ENCODE peak calls at places on chromosomes 13 and 19, in seven cellular contexts. P is EH, U is aorta, N is iris pigment epithelial cell, X is dorsolateral prefrontal cortex, L is sciatic nerve, I is M059J. C is an unnamed sample.

GRCh38 chr13:74325106-74325505 is 190.9 kb upstream of the KLF12 start:
- DNase-seq in P (peak), U (no peak), N (peak), X (no peak), L (no peak), I (peak), C (peak)

GRCh38 chr19:10699650-10700335 is 1.4 kb upstream of the QTRT1 start:
- DNase-seq in P (peak), U (no peak), N (peak), X (peak), L (peak), I (peak), C (peak)

GRCh38 chr19:17515408-17516149 is 4.1 kb downstream of the PGLS start:
- DNase-seq in P (no peak), U (no peak), N (no peak), X (no peak), L (no peak), I (no peak), C (no peak)

GRCh38 chr19:51702754-51703654 is 9.9 kb downstream of the SPACA6 start:
- DNase-seq in P (no peak), U (peak), N (no peak), X (no peak), L (peak), I (no peak), C (no peak)

GRCh38 chr13:72745260-72745659 is 17.5 kb downstream of the BORA start:
- DNase-seq in P (no peak), U (no peak), N (peak), X (no peak), L (no peak), I (no peak), C (no peak)

GRCh38 chr19:47186337-47187022 is 44.5 kb downstream of the BBC3 start:
- DNase-seq in P (no peak), U (no peak), N (no peak), X (no peak), L (no peak), I (no peak), C (no peak)

GRCh38 chr19:55212447-55212846 is 3.1 kb upstream of the PTPRH start:
- DNase-seq in P (no peak), U (no peak), N (no peak), X (no peak), L (no peak), I (peak), C (no peak)

GRCh38 chr19:45307361-45307760 is 15.3 kb downstream of the CKM start:
- DNase-seq in P (no peak), U (no peak), N (no peak), X (no peak), L (no peak), I (no peak), C (no peak)

GRCh38 chr13:33927315-33927714 is 109.4 kb downstream of the RFC3 start:
- DNase-seq in P (peak), U (no peak), N (peak), X (no peak), L (no peak), I (peak), C (peak)